ENCODE peak calls at places on chromosomes 3 and 15, in ten cellular contexts. Z is AG04450, H is transverse colon, A is fibroblast of villous mesenchyme, V is psoas muscle, L is coronary artery, N is fibroblast of mammary gland, F is uterus, B is PC-3, S is cardiac fibroblast. U is an unnamed sample.

GRCh38 chr3:184687363-184688049 is 24.4 kb downstream of the MAGEF1 start:
- DNase-seq in L (no peak), H (no peak), B (no peak), Z (no peak), N (no peak), A (no peak), S (no peak), F (peak), V (peak), U (no peak)

GRCh38 chr15:40093224-40093842 is 15.3 kb downstream of the BMF start:
- DNase-seq in N (peak), S (no peak), V (no peak), L (no peak), A (peak), Z (no peak), F (no peak), H (no peak), B (peak), U (no peak)

GRCh38 chr3:125035217-125035616 is 20.6 kb downstream of the HEG1 start:
- DNase-seq in A (no peak), V (no peak), B (no peak), N (no peak), F (no peak), Z (no peak), H (no peak), L (no peak), S (no peak), U (no peak)

GRCh38 chr15:63491979-63492378 is 12.4 kb upstream of the USP3 start:
- DNase-seq in L (no peak), F (no peak), A (peak), B (no peak), H (no peak), N (peak), S (peak), V (no peak), Z (peak), U (peak)

GRCh38 chr3:58471025-58471887 is 20.6 kb upstream of the KCTD6 start:
- DNase-seq in B (peak), Z (peak), H (peak), S (peak), A (peak), N (peak), V (no peak), F (no peak), L (no peak), U (peak)

GRCh38 chr15:80706161-80706560 is 11.1 kb downstream of the ABHD17C start:
- DNase-seq in B (no peak), H (no peak), A (no peak), F (no peak), V (no peak), Z (no peak), S (no peak), L (no peak), N (no peak), U (no peak)

GRCh38 chr3:28791713-28792255 is 443.2 kb upstream of the AZI2 start:
- DNase-seq in Z (no peak), V (no peak), F (no peak), L (no peak), A (no peak), N (no peak), H (no peak), S (no peak), B (no peak), U (no peak)

GRCh38 chr15:87877114-87877810 is 379.3 kb downstream of the NTRK3 start:
- DNase-seq in Z (peak), V (no peak), F (no peak), L (no peak), B (no peak), S (peak), N (peak), H (no peak), A (peak), U (peak)

GRCh38 chr3:52182203-52182602 is 15.8 kb upstream of the ALAS1 start:
- DNase-seq in A (no peak), F (no peak), L (no peak), N (no peak), V (peak), S (no peak), H (peak), Z (no peak), B (no peak), U (no peak)

GRCh38 chr3:71521940-71522876 is 61.3 kb downstream of the FOXP1 start:
- DNase-seq in L (no peak), S (no peak), H (no peak), Z (no peak), A (no peak), N (no peak), F (no peak), V (no peak), B (peak), U (no peak)

GRCh38 chr15:56837281-56837680 is 81.2 kb upstream of the TCF12 start:
- DNase-seq in H (no peak), V (no peak), N (peak), Z (peak), L (no peak), A (no peak), B (no peak), S (peak), F (no peak), U (no peak)

GRCh38 chr3:11627612-11628011 is 16.1 kb downstream of the VGLL4 start:
- DNase-seq in H (no peak), N (no peak), S (no peak), Z (no peak), V (no peak), F (no peak), B (no peak), L (no peak), A (no peak), U (no peak)

DNA sequence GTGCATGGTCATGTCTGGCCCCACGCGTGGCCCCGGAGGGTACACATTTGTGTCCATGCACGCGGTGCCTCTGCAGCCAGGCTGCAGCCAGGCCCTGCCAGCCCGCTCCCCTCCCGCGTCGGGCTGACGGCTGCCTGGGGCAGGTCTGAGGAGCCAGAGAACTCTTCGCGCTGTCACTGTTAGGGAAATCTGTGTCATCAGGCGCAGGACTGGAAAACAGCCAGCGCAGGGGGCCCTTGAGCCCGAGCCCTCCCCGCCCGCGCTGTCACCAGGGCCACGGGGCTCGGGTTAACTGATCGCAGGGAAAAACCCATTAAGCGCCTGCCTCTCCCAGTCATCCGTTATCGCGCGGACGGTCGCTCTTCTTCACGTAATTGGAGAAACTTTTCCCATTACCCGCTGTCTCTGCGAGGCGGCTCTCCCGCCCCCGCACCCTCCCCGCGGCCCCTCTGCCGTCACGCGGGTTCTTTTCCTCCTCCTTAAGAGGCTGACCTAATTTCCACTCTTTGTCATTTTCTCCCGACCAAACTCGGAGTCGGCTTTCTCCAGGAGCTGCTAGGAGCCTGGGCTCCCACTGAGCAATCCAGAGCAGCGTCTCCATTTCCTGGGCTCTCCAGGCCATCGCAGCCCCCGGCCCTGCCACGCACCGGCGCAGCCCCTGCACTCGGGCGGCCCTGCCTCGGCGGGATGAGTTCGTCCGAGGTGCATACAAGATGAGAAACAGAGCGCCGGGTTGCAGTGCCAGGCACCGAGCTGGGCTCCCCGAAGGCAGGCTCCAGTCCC is 57.5 kb upstream of the PRR23E start:
- DNase-seq in Z (no peak), F (peak), N (peak), A (peak), S (peak), L (peak), V (peak), H (no peak), B (no peak), U (no peak)
- H3K4me3 ChIP-seq in Z (no peak), F (peak), N (no peak), A (no peak), S (peak), L (peak), V (peak), H (peak), B (peak), U (no peak)

GRCh38 chr15:77550275-77551251 is 82.1 kb downstream of the LINGO1 start:
- DNase-seq in B (no peak), V (no peak), H (no peak), Z (no peak), L (no peak), F (no peak), S (no peak), N (no peak), A (peak), U (no peak)

GRCh38 chr15:77549552-77550274 is 83.0 kb downstream of the LINGO1 start:
- DNase-seq in Z (no peak), S (no peak), H (no peak), F (no peak), V (no peak), N (no peak), A (no peak), L (no peak), B (no peak), U (no peak)

GRCh38 chr15:77547801-77548607 is 84.7 kb downstream of the LINGO1 start:
- DNase-seq in L (no peak), H (no peak), A (no peak), B (no peak), Z (no peak), V (no peak), N (no peak), S (no peak), F (no peak), U (no peak)

GRCh38 chr15:77546870-77547269 is 85.8 kb downstream of the LINGO1 start:
- DNase-seq in H (no peak), F (no peak), N (no peak), L (no peak), B (no peak), Z (no peak), A (no peak), S (no peak), V (no peak), U (no peak)

DNA sequence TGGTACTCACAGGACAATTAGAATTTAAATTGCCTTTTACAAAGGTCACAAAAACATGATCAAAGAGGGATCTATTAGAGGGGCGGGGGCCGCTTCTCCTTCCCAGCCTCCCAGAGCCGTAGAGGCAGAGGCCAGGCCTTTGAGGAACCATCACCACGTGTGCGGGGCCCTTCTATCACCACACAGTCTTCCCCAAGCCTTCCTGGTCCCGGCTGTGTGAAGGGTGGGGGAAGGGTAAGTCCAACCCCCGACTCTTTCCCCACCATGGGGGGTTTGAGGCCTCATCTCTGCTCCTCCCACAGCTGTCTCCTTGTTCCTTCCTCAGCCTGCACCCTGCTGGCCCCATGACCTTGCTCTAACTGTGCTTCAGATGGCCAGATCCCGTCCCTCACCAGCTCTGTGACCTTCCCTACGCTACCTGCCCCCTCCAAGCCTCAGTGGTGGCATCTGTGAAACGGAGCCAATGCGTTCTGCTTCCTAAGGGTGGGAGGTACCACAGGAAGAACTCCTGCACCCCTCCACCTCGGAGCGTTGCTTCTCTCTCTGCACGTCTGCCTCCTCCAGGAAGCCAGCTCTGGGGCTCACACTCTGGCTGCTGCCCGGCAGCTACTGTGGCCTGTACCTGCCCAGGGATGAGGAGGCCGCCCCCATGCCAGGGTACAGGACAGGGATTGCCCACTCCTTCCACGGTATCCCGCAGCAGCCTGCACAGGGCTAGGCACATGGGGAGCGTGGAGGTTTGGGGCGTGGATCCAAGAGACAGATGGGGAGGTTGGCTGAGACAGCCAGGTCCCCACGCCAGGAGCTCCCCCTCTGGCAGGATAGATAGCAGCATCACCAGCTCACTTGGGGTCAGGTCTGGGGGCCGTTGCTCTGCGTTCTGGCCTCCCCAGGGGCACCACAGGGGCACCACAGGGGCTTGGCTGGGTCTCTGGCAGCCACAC is 83.8 kb downstream of the LINGO1 start:
- DNase-seq in F (no peak), S (no peak), Z (no peak), V (no peak), B (no peak), H (no peak), L (no peak), N (no peak), A (no peak), U (no peak)
- TF ChIP-seq CTCF in F (no peak), S (no peak), Z (no peak), V (no peak), B (peak), H (no peak), L (no peak), N (no peak), A (no peak), U (no peak)

GRCh38 chr3:138692152-138692551 is 83.6 kb downstream of the FAIM start:
- DNase-seq in A (no peak), F (no peak), B (no peak), N (no peak), S (no peak), V (no peak), L (no peak), H (no peak), Z (no peak), U (no peak)
- H3K4me3 ChIP-seq in A (no peak), F (no peak), B (no peak), N (no peak), S (no peak), V (no peak), L (no peak), H (no peak), Z (no peak), U (no peak)

GRCh38 chr3:181457756-181458155 is 254.0 kb upstream of the SOX2 start:
- DNase-seq in A (no peak), L (no peak), B (no peak), N (no peak), H (no peak), Z (no peak), S (no peak), V (no peak), F (no peak), U (no peak)

GRCh38 chr3:181458857-181459256 is 252.9 kb upstream of the SOX2 start:
- DNase-seq in B (no peak), A (no peak), L (no peak), V (no peak), H (no peak), F (no peak), N (no peak), S (no peak), Z (no peak), U (no peak)

GRCh38 chr3:181455276-181455675 is 256.4 kb upstream of the SOX2 start:
- DNase-seq in A (no peak), Z (no peak), V (no peak), F (no peak), L (no peak), H (no peak), N (no peak), B (no peak), S (no peak), U (no peak)

GRCh38 chr3:181457190-181457589 is 254.5 kb upstream of the SOX2 start:
- DNase-seq in B (no peak), H (no peak), V (no peak), N (peak), S (no peak), Z (no peak), A (no peak), L (no peak), F (no peak), U (peak)

DNA sequence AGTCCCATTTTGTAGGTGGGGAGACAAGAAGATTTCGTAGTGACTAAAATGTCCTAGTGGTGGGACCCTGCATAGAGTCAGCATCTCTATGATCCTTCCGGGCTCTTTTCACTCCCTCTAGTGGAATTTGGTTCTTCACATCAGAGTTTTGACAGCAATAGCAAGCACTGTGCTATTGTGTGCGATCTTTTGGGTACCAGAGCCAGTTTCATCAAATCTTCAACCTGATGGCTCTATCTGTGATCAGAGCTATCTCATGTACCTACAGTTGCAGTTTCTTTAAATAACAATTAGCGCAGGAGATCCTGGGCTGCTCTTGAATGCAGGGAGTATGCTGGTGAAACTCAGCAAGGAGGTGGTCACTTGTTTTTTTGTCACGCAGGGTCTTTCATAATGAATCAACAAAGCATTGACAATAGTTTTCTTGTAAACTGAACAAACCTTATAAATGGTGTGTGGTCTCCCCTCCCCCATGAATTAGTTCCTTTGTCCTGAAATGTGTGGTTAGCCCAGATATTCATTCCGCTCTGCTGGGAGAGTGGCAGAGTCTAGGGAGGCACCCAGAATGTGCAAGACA is 257.2 kb upstream of the SOX2 start:
- DNase-seq in S (no peak), A (no peak), V (no peak), B (no peak), L (no peak), F (no peak), H (no peak), Z (no peak), N (no peak), U (no peak)
- TF ChIP-seq CTCF in S (no peak), A (no peak), V (no peak), B (no peak), L (no peak), F (no peak), H (no peak), Z (no peak), N (no peak), U (no peak)

GRCh38 chr3:48428088-48428862 is 1.6 kb downstream of the PLXNB1 start:
- DNase-seq in S (no peak), Z (no peak), B (peak), A (no peak), V (no peak), F (no peak), N (no peak), L (no peak), H (peak), U (no peak)
- H3K4me3 ChIP-seq in S (peak), Z (peak), B (peak), A (peak), V (peak), F (peak), N (peak), L (peak), H (peak), U (peak)

U was measured in astrocyte of the cerebellum.